ENCODE peak calls at places on chromosomes 13 and 19, in nine cellular contexts. K is thoracic aorta; Y is uterus; G is CD8-positive, alpha-beta memory T cell; F is colonic mucosa; T is spleen; Z is lung; X is hepatocyte; V is neural progenitor cell. S is an unnamed sample.

GRCh38 chr13:24063281-24063851 is 97.2 kb upstream of the SPATA13 start:
- DNase-seq in V (no peak), Z (no peak), G (no peak), X (no peak), K (no peak), F (no peak), Y (peak; percentile 65), T (no peak), S (no peak)

GRCh38 chr19:11420894-11421606 is 1.9 kb upstream of the RGL3 start:
- DNase-seq in Y (no peak), F (peak; percentile 40), G (no peak), Z (no peak), V (peak; percentile 65), K (no peak), T (no peak), X (peak; percentile 28), S (no peak)

GRCh38 chr19:44611812-44612295 is 1.5 kb upstream of the IGSF23 start:
- DNase-seq in G (no peak), K (no peak), X (peak; percentile 64), V (no peak), F (no peak), T (no peak), Z (peak; percentile 49), Y (no peak), S (peak; percentile 33)

GRCh38 chr19:55179570-55180484 is at the start of gene SYT5:
- DNase-seq in Z (no peak), F (peak; percentile 62), V (peak; percentile 82), T (peak; percentile 82), K (no peak), X (peak; percentile 78), G (peak; percentile 52), Y (no peak), S (peak; percentile 29)

GRCh38 chr19:40612831-40613668 is 11.9 kb downstream of the LTBP4 start:
- DNase-seq in G (peak; percentile 63), X (peak; percentile 72), T (peak; percentile 88), Y (peak; percentile 67), V (peak; percentile 88), F (peak; percentile 81), K (no peak), Z (peak; percentile 78), S (peak; percentile 40)

GRCh38 chr13:29679357-29680050 is 84.0 kb upstream of the SLC7A1 start:
- DNase-seq in T (peak; percentile 80), G (no peak), F (no peak), Y (peak; percentile 36), Z (no peak), V (no peak), K (no peak), X (no peak), S (peak; percentile 58)

GRCh38 chr13:22111961-22112360 is 441.1 kb downstream of the FGF9 start:
- DNase-seq in K (no peak), G (no peak), V (no peak), X (no peak), F (no peak), Z (no peak), Y (no peak), T (no peak), S (no peak)

GRCh38 chr19:37691881-37692504 is 27.6 kb downstream of the ZNF607 start:
- DNase-seq in Z (peak; percentile 69), Y (peak; percentile 81), V (peak; percentile 91), G (peak; percentile 56), K (peak; percentile 60), X (peak; percentile 90), T (peak; percentile 95), F (peak; percentile 82), S (peak; percentile 72)

GRCh38 chr19:53959176-53959757 is 3.5 kb upstream of the CACNG8 start:
- DNase-seq in K (no peak), V (peak; percentile 45), Y (no peak), X (no peak), Z (no peak), F (no peak), G (no peak), T (no peak), S (no peak)

GRCh38 chr19:29418106-29418684 is 107.6 kb upstream of the VSTM2B start:
- DNase-seq in Z (no peak), F (no peak), V (peak; percentile 26), T (no peak), X (no peak), K (no peak), G (no peak), Y (no peak), S (no peak)

GRCh38 chr19:10114651-10115391 is 3.3 kb downstream of the P2RY11 start:
- DNase-seq in V (no peak), Y (no peak), K (no peak), Z (no peak), G (no peak), F (no peak), T (peak; percentile 80), X (no peak), S (no peak)

GRCh38 chr19:44823373-44823698 is 14.4 kb downstream of the BCAM start:
- DNase-seq in Z (no peak), X (no peak), V (no peak), F (no peak), T (no peak), Y (no peak), G (no peak), K (no peak), S (no peak)

GRCh38 chr19:4121815-4122214 is 2.1 kb downstream of the MAP2K2 start:
- DNase-seq in K (no peak), F (no peak), T (no peak), G (no peak), Y (no peak), X (no peak), Z (no peak), V (no peak), S (no peak)

GRCh38 chr19:32824906-32825608 is 44.5 kb downstream of the SLC7A9 start:
- DNase-seq in X (no peak), T (no peak), V (peak; percentile 74), Y (no peak), G (no peak), Z (no peak), K (no peak), F (no peak), S (no peak)

GRCh38 chr19:18014197-18014596 is 6.2 kb downstream of the ARRDC2 start:
- DNase-seq in F (no peak), V (no peak), K (no peak), Y (no peak), T (no peak), X (no peak), Z (no peak), G (no peak), S (no peak)

GRCh38 chr13:105452895-105453294 is 1082.6 kb downstream of the EFNB2 start:
- DNase-seq in Z (no peak), T (no peak), X (no peak), G (no peak), K (no peak), Y (no peak), F (no peak), V (no peak), S (no peak)

DNA sequence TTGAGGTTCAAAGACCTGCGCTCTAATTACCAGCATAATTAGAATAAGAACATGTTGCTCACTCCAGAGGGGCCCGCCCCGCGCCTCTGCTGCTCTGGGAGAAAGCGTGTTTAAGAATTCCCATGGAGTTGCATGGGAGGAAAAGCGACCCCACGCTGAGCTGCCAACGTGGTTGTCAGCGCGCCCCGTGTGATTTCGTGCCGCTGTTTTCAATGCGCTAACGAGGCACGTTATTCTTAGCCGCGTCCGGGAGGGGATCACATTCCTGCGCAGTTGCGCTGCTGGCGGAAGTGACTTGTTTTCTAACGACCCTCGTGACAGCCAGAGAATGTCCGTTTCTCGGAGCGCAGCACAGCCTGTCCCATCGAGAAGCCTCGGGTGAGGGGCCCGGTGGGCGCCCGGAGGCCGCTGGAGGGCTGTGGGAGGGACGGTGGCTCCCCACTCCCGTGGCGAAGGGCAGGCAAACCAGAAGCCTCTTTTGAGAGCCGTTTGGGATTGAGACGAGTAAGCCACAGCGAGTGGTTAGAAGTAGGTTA is 173.8 kb upstream of the SOX1 start:
- DNase-seq in G (no peak), X (peak; percentile 54), Y (no peak), K (no peak), V (peak; percentile 93), F (no peak), Z (no peak), T (no peak), S (no peak)
- H3K4me3 ChIP-seq in G (no peak overlapping the region), X (peak overlapping the region; percentile 30), Y (no peak overlapping the region), K (no peak overlapping the region), V (peak overlapping the region; percentile 49), F (no peak overlapping the region), Z (no peak overlapping the region), T (peak overlapping the region; percentile 43), S (no peak overlapping the region)

GRCh38 chr13:111382411-111382810 is 62.0 kb downstream of the TEX29 start:
- DNase-seq in K (no peak), V (no peak), Z (no peak), X (no peak), Y (no peak), F (no peak), T (peak; percentile 28), G (no peak), S (no peak)

GRCh38 chr13:111384441-111385181 is 64.2 kb downstream of the TEX29 start:
- DNase-seq in T (peak; percentile 25), F (no peak), G (no peak), V (no peak), K (no peak), Y (no peak), Z (no peak), X (no peak), S (no peak)

GRCh38 chr13:111383591-111384440 is 63.4 kb downstream of the TEX29 start:
- DNase-seq in F (no peak), K (no peak), Y (no peak), V (no peak), X (no peak), Z (no peak), G (no peak), T (peak; percentile 58), S (no peak)

GRCh38 chr13:111385182-111385857 is 64.9 kb downstream of the TEX29 start:
- DNase-seq in K (no peak), V (no peak), X (no peak), G (no peak), Y (no peak), Z (no peak), T (peak; percentile 55), F (no peak), S (no peak)

GRCh38 chr13:111382877-111383276 is 62.4 kb downstream of the TEX29 start:
- DNase-seq in Y (no peak), T (peak; percentile 31), V (no peak), G (no peak), X (no peak), F (no peak), K (no peak), Z (no peak), S (no peak)
- H3K4me1 ChIP-seq in Y (no peaks in the 10 kb centered on the region), T (no peaks in the 10 kb centered on the region), V (peaks cover 5% of the 10 kb centered on the region), G (peaks cover 23% of the 10 kb centered on the region), X (no peaks in the 10 kb centered on the region), F (no peaks in the 10 kb centered on the region), K (no peaks in the 10 kb centered on the region), Z (no peaks in the 10 kb centered on the region), S (no peaks in the 10 kb centered on the region)

DNA sequence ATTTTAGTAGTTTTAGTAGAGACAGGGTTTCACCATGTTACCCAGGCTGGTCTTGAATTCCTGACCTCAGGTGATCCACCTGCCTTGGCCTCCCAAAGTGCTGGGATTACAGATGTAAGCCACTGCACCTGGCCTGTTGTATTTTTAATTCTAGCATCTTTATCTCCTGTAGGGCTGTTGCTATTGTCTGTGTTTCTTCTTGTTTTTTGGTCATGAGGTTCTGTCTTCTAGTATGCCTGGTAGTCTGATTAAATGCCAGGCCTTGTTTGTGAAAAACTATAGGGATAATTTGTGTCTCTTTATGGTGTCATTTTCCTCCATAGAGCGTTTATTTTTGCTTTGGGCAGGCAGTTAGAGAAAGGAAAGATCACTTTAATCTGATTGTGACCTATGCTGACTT is 3.1 kb downstream of the ARHGEF18 start:
- DNase-seq in X (no peak), V (no peak), K (no peak), F (no peak), Y (no peak), T (no peak), G (no peak), Z (no peak), S (no peak)
- H3K4me3 ChIP-seq in X (no peak overlapping the region), V (no peak overlapping the region), K (no peak overlapping the region), F (no peak overlapping the region), Y (no peak overlapping the region), T (peak overlapping the region; percentile 88), G (peak overlapping the region; percentile 42), Z (no peak overlapping the region), S (no peak overlapping the region)

GRCh38 chr19:52206481-52206880 is 16.6 kb downstream of the PPP2R1A start:
- DNase-seq in Z (no peak), T (no peak), F (no peak), K (no peak), G (no peak), V (no peak), Y (no peak), X (no peak), S (no peak)
- H3K4me1 ChIP-seq in Z (peaks cover 2% of the 10 kb centered on the region), T (no peaks in the 10 kb centered on the region), F (no peaks in the 10 kb centered on the region), K (peaks cover 32% of the 10 kb centered on the region), G (peaks cover 6% of the 10 kb centered on the region), V (no peaks in the 10 kb centered on the region), Y (no peaks in the 10 kb centered on the region), X (no peaks in the 10 kb centered on the region), S (no peaks in the 10 kb centered on the region)